ENCODE peak calls at places on chromosomes 12 and 14, in six cellular contexts. B, H, U, O, K and G are unnamed samples.

GRCh38 chr12:8127138-8127537 is 3.7 kb downstream of the CLEC4A start:
- DNase-seq in H (no peak), O (no peak), U (no peak), B (no peak), K (no peak), G (no peak)

GRCh38 chr12:108635201-108635996 is 1.7 kb upstream of the SELPLG start:
- DNase-seq in U (no peak), K (no peak), O (no peak), B (no peak), H (peak; percentile 38), G (peak; percentile 51)

GRCh38 chr14:21498540-21499526 is 12.3 kb downstream of the METTL3 start:
- DNase-seq in K (no peak), B (peak; percentile 42), O (peak; percentile 32), U (no peak), H (no peak), G (no peak)

GRCh38 chr14:68630611-68631013 is 162.3 kb downstream of the ZFP36L1 start:
- DNase-seq in H (no peak), U (no peak), B (no peak), O (no peak), K (no peak), G (no peak)

GRCh38 chr14:22794533-22794932 is 20.7 kb downstream of the SLC7A7 start:
- DNase-seq in H (no peak), B (no peak), K (no peak), O (no peak), U (no peak), G (no peak)

GRCh38 chr12:113876160-113876559 is 90.0 kb downstream of the RBM19 start:
- DNase-seq in K (no peak), O (no peak), B (no peak), U (no peak), H (no peak), G (no peak)

GRCh38 chr12:47377414-47378221 is 297.9 kb upstream of the AMIGO2 start:
- DNase-seq in O (no peak), B (peak; percentile 89), U (peak; percentile 91), H (no peak), K (no peak), G (no peak)

GRCh38 chr12:98334768-98335167 is 180.6 kb upstream of the TMPO start:
- DNase-seq in K (no peak), H (no peak), O (no peak), B (no peak), U (no peak), G (no peak)

GRCh38 chr14:53062856-53063255 is 90.3 kb downstream of the DDHD1 start:
- DNase-seq in O (no peak), U (no peak), K (no peak), B (no peak), H (no peak), G (no peak)

GRCh38 chr12:48651681-48652080 is 30.4 kb downstream of the KANSL2 start:
- DNase-seq in H (no peak), U (no peak), B (no peak), O (no peak), K (no peak), G (no peak)

GRCh38 chr14:81193924-81194633 is 26.7 kb downstream of the GTF2A1 start:
- DNase-seq in B (no peak), H (no peak), O (no peak), U (no peak), K (no peak), G (no peak)

GRCh38 chr14:75411194-75411552 is 16.6 kb upstream of the JDP2 start:
- DNase-seq in B (no peak), U (no peak), K (no peak), H (no peak), O (no peak), G (no peak)

GRCh38 chr14:90277581-90278198 is 21.3 kb downstream of the PSMC1 start:
- DNase-seq in H (no peak), O (no peak), U (no peak), B (no peak), K (no peak), G (no peak)

GRCh38 chr14:29763342-29763858 is 164.2 kb downstream of the PRKD1 start:
- DNase-seq in B (no peak), K (no peak), O (no peak), U (no peak), H (no peak), G (no peak)

GRCh38 chr14:68244272-68244975 is 424.8 kb downstream of the RAD51B start:
- DNase-seq in U (no peak), B (no peak), H (no peak), O (no peak), K (no peak), G (no peak)

GRCh38 chr14:89429206-89430091 is 12.4 kb upstream of the FOXN3 start:
- DNase-seq in K (no peak), H (no peak), O (no peak), B (peak; percentile 30), U (no peak), G (peak; percentile 37)

GRCh38 chr12:59579616-59580015 is 16.2 kb upstream of the SLC16A7 start:
- DNase-seq in O (no peak), K (no peak), B (no peak), U (no peak), H (no peak), G (no peak)

GRCh38 chr14:100629098-100629497 is 41.9 kb upstream of the BEGAIN start:
- DNase-seq in O (no peak), H (no peak), B (no peak), U (no peak), K (no peak), G (no peak)

GRCh38 chr12:47165934-47166333 is 86.2 kb upstream of the AMIGO2 start:
- DNase-seq in O (no peak), K (no peak), U (no peak), B (no peak), H (no peak), G (no peak)

GRCh38 chr14:91269076-91269991 is 24.8 kb upstream of the GPR68 start:
- DNase-seq in O (no peak), K (no peak), U (no peak), B (no peak), H (no peak), G (no peak)

GRCh38 chr14:51619551-51619950 is 32.2 kb upstream of the FRMD6 start:
- DNase-seq in O (no peak), K (no peak), B (peak; percentile 47), U (no peak), H (no peak), G (no peak)

GRCh38 chr12:101050631-101051030 is 159.4 kb downstream of the SLC5A8 start:
- DNase-seq in U (no peak), O (no peak), K (no peak), H (no peak), B (no peak), G (no peak)

GRCh38 chr12:100899301-100899700 is 104.7 kb downstream of the ANO4 start:
- DNase-seq in K (no peak), U (no peak), B (no peak), O (no peak), H (no peak), G (no peak)

GRCh38 chr14:63727231-63727735 is 582 bp downstream of the SGPP1 start:
- DNase-seq in B (peak; percentile 47), U (peak; percentile 31), K (no peak), O (peak; percentile 10), H (no peak), G (no peak)

GRCh38 chr12:27534060-27534764 is 10.2 kb downstream of the PPFIBP1 start:
- DNase-seq in U (no peak), B (no peak), O (no peak), K (no peak), H (no peak), G (peak; percentile 19)

GRCh38 chr14:95305145-95305544 is 14.6 kb downstream of the CLMN start:
- DNase-seq in B (no peak), K (no peak), U (no peak), O (no peak), H (no peak), G (no peak)

GRCh38 chr14:72521045-72521444 is 372.9 kb downstream of the DPF3 start:
- DNase-seq in O (no peak), K (no peak), B (peak; percentile 41), H (no peak), U (no peak), G (no peak)

GRCh38 chr12:120064054-120064940 is 52.3 kb downstream of the RAB35 start:
- DNase-seq in H (no peak), K (no peak), O (no peak), U (no peak), B (no peak), G (no peak)

GRCh38 chr14:89237923-89238529 is 179.0 kb downstream of the FOXN3 start:
- DNase-seq in K (no peak), U (no peak), B (no peak), O (peak; percentile 93), H (no peak), G (no peak)